ENCODE peak calls at places on chromosomes 4 and X, in nine cellular contexts. X is naive B cell, A is iPS-NIHi11, I is NAMALWA, S is cardiac muscle cell, H is psoas muscle, U is activated T-cell treated with anti-CD3 and anti-CD28 coated beads for 1 hour, L is stromal cell of bone marrow, W is NCI-H2171 treated with DMSO at 0.1 percent for 48 hours. P is an unnamed sample.

GRCh38 chr4:85741921-85742591 is 267.1 kb downstream of the ARHGAP24 start:
- DNase-seq in X (no peak), A (no peak), I (no peak), S (no peak), H (no peak), U (no peak), L (no peak), W (peak; percentile 64), P (peak; percentile 43)

GRCh38 chrX:26649534-26649933 is 433.6 kb downstream of the MAGEB5 start:
- DNase-seq in X (no peak), A (peak; percentile 7), I (peak; percentile 58), S (peak; percentile 8), H (no peak), U (no peak), L (no peak), W (peak; percentile 16), P (peak; percentile 65)

GRCh38 chrX:106899841-106900240 is 3.3 kb downstream of the RIPPLY1 start:
- DNase-seq in X (no peak), A (no peak), I (no peak), S (no peak), H (no peak), U (no peak), L (no peak), W (no peak), P (no peak)

GRCh38 chr4:161656525-161656924 is 507.3 kb downstream of the FSTL5 start:
- DNase-seq in X (no peak), A (no peak), I (no peak), S (no peak), H (no peak), U (no peak), L (no peak), W (no peak), P (no peak)

GRCh38 chr4:182143086-182143821 is 99.9 kb upstream of the TENM3 start:
- DNase-seq in X (no peak), A (peak; percentile 19), I (no peak), S (peak; percentile 25), H (no peak), U (no peak), L (no peak), W (no peak), P (peak; percentile 63)

GRCh38 chr4:168790898-168791297 is 219.2 kb downstream of the CBR4 start:
- DNase-seq in X (no peak), A (no peak), I (no peak), S (no peak), H (no peak), U (no peak), L (no peak), W (no peak), P (no peak)

GRCh38 chrX:50111762-50112161 is 89.0 kb downstream of the AKAP4 start:
- DNase-seq in X (no peak), A (no peak), I (no peak), S (no peak), H (no peak), U (no peak), L (no peak), W (no peak), P (peak; percentile 52)

GRCh38 chr4:95102391-95102790 is 344.6 kb downstream of the BMPR1B start:
- DNase-seq in X (no peak), A (no peak), I (no peak), S (no peak), H (no peak), U (no peak), L (no peak), W (no peak), P (peak; percentile 14)

GRCh38 chrX:30533261-30533660 is 44.3 kb downstream of the TASL start:
- DNase-seq in X (no peak), A (no peak), I (no peak), S (peak; percentile 46), H (no peak), U (no peak), L (peak; percentile 3), W (no peak), P (no peak)

GRCh38 chr4:5798447-5798846 is 87.4 kb downstream of the EVC start:
- DNase-seq in X (no peak), A (no peak), I (no peak), S (peak; percentile 35), H (peak; percentile 66), U (no peak), L (no peak), W (no peak), P (no peak)